ENCODE peak calls at places on chromosomes 16 and 17, in five cellular contexts. V is AG09319; R is CD8-positive, alpha-beta T cell; T is A673; B is GM13976. G is an unnamed sample.

GRCh38 chr16:69709456-69710084 is 16.8 kb downstream of the NQO1 start:
- DNase-seq in T (peak; percentile 81), R (no peak), B (peak; percentile 54), V (no peak), G (peak; percentile 54)

GRCh38 chr16:87425941-87426340 is 33.8 kb downstream of the MAP1LC3B start:
- DNase-seq in V (no peak), B (no peak), R (no peak), T (no peak), G (no peak)

GRCh38 chr17:68011199-68011665 is 15.0 kb upstream of the C17orf58 start:
- DNase-seq in T (no peak), B (peak; percentile 77), V (no peak), R (peak; percentile 48), G (peak; percentile 75)

GRCh38 chr17:48131216-48131824 is 23.8 kb downstream of the SNX11 start:
- DNase-seq in B (peak; percentile 76), T (peak; percentile 86), R (peak; percentile 33), V (peak; percentile 23), G (peak; percentile 76)

GRCh38 chr17:55699178-55699865 is 23.3 kb downstream of the TMEM100 start:
- DNase-seq in T (no peak), B (no peak), R (no peak), V (no peak), G (no peak)

GRCh38 chr16:74563828-74564263 is 43.1 kb downstream of the GLG1 start:
- DNase-seq in V (no peak), B (no peak), T (no peak), R (no peak), G (no peak)

GRCh38 chr17:45917081-45917480 is 22.7 kb downstream of the MAPT start:
- DNase-seq in T (no peak), B (no peak), V (no peak), R (no peak), G (no peak)

GRCh38 chr17:37405955-37406634 is 541 bp downstream of the ACACA start:
- DNase-seq in T (no peak), R (peak; percentile 2), B (peak; percentile 23), V (no peak), G (no peak)

GRCh38 chr17:83109793-83110645 is 30.6 kb downstream of the METRNL start:
- DNase-seq in R (no peak), V (peak; percentile 90), T (peak; percentile 94), B (no peak), G (no peak)

GRCh38 chr16:58299757-58300349 is 5.0 kb upstream of the PRSS54 start:
- DNase-seq in V (no peak), R (no peak), B (no peak), T (peak; percentile 50), G (no peak)

GRCh38 chr17:67994827-67995567 is 1.3 kb downstream of the C17orf58 start:
- DNase-seq in T (no peak), B (no peak), V (peak; percentile 81), R (no peak), G (no peak)

GRCh38 chr16:29745853-29746345 is at the start of gene C16orf54:
- DNase-seq in R (peak; percentile 90), V (no peak), B (peak; percentile 73), T (no peak), G (peak; percentile 72)

GRCh38 chr16:66640724-66641314 is 36.3 kb downstream of the CMTM3 start:
- DNase-seq in R (no peak), V (no peak), T (no peak), B (no peak), G (no peak)

GRCh38 chr17:42928714-42929496 is 28.3 kb downstream of the G6PC1 start:
- DNase-seq in T (peak; percentile 70), R (no peak), V (peak; percentile 72), B (peak; percentile 76), G (peak; percentile 79)

GRCh38 chr16:17417740-17418139 is 53.0 kb downstream of the XYLT1 start:
- DNase-seq in B (no peak), V (no peak), T (no peak), R (no peak), G (no peak)

GRCh38 chr17:49604314-49604869 is 28.7 kb downstream of the NXPH3 start:
- DNase-seq in T (no peak), B (no peak), R (no peak), V (no peak), G (no peak)

GRCh38 chr16:15757630-15758251 is 99.1 kb downstream of the MYH11 start:
- DNase-seq in R (no peak), B (no peak), V (no peak), T (no peak), G (no peak)

GRCh38 chr17:16932611-16933010 is 39.3 kb downstream of the TNFRSF13B start:
- DNase-seq in B (no peak), V (no peak), R (no peak), T (no peak), G (no peak)

GRCh38 chr16:1920727-1921155 is 2.5 kb upstream of the HS3ST6 start:
- DNase-seq in T (peak; percentile 67), V (no peak), R (no peak), B (no peak), G (no peak)

GRCh38 chr17:48058393-48059124 is 10.4 kb downstream of the NFE2L1 start:
- DNase-seq in T (no peak), R (no peak), B (no peak), V (no peak), G (no peak)

GRCh38 chr16:84986879-84987278 is 24.5 kb downstream of the ZDHHC7 start:
- DNase-seq in B (no peak), R (no peak), V (no peak), T (no peak), G (no peak)

GRCh38 chr17:27989046-27989445 is 53.4 kb upstream of the NLK start:
- DNase-seq in V (no peak), T (no peak), B (no peak), R (no peak), G (no peak)

GRCh38 chr16:16063685-16064084 is 114.3 kb downstream of the ABCC1 start:
- DNase-seq in V (no peak), R (no peak), B (no peak), T (no peak), G (no peak)

GRCh38 chr16:50616883-50617629 is 64.1 kb downstream of the SNX20 start:
- DNase-seq in B (no peak), R (no peak), T (no peak), V (no peak), G (no peak)

GRCh38 chr17:38800237-38800760 is 943 bp upstream of the PIP4K2B start:
- DNase-seq in B (no peak), R (no peak), V (no peak), T (no peak), G (no peak)

GRCh38 chr16:58661199-58661830 is 23.3 kb downstream of the SLC38A7 start:
- DNase-seq in T (peak; percentile 75), B (peak; percentile 78), V (peak; percentile 62), R (no peak), G (peak; percentile 75)

GRCh38 chr17:38403491-38403890 is 24.8 kb upstream of the ARHGAP23 start:
- DNase-seq in T (no peak), V (no peak), B (no peak), R (no peak), G (no peak)

GRCh38 chr16:48462146-48462740 is 77.0 kb upstream of the SIAH1 start:
- DNase-seq in V (no peak), T (no peak), R (no peak), B (no peak), G (no peak)

GRCh38 chr17:29242051-29242450 is 4.6 kb upstream of the CRYBA1 start:
- DNase-seq in T (no peak), V (no peak), R (no peak), B (no peak), G (no peak)

GRCh38 chr17:29243792-29244191 is 2.9 kb upstream of the CRYBA1 start:
- DNase-seq in R (no peak), B (peak; percentile 58), T (peak; percentile 60), V (no peak), G (peak; percentile 41)

GRCh38 chr17:29242790-29243189 is 3.9 kb upstream of the CRYBA1 start:
- DNase-seq in T (no peak), B (no peak), V (no peak), R (no peak), G (no peak)

GRCh38 chr17:29240477-29240876 is 6.2 kb upstream of the CRYBA1 start:
- DNase-seq in R (no peak), B (no peak), V (no peak), T (no peak), G (no peak)

GRCh38 chr17:29241015-29241963 is 5.4 kb upstream of the CRYBA1 start:
- DNase-seq in T (peak; percentile 90), B (no peak), V (peak; percentile 81), R (no peak), G (no peak)
- TF ChIP-seq CTCF in T (no peak), B (no peak), V (peak; percentile 14), R (no peak), G (no peak)

GRCh38 chr17:73650147-73650546 is 5.9 kb upstream of the SDK2 start:
- DNase-seq in B (no peak), V (no peak), R (no peak), T (no peak), G (no peak)
- TF ChIP-seq CTCF in B (no peak), V (no peak), R (no peak), T (peak; percentile 34), G (no peak)

GRCh38 chr17:29931253-29931932 is 1.4 kb upstream of the SSH2 start:
- DNase-seq in R (peak; percentile 51), B (peak; percentile 63), V (peak; percentile 49), T (peak; percentile 99), G (peak; percentile 66)

GRCh38 chr17:29936724-29937123 is 4.7 kb upstream of the EFCAB5 start:
- DNase-seq in R (no peak), B (no peak), V (no peak), T (no peak), G (no peak)

GRCh38 chr17:29929544-29930398 is at the start of gene SSH2:
- DNase-seq in R (peak; percentile 82), T (peak; percentile 97), V (peak; percentile 39), B (peak; percentile 88), G (peak; percentile 89)

GRCh38 chr17:29930399-29931010 is 477 bp upstream of the SSH2 start:
- DNase-seq in B (no peak), R (no peak), V (no peak), T (no peak), G (no peak)

DNA sequence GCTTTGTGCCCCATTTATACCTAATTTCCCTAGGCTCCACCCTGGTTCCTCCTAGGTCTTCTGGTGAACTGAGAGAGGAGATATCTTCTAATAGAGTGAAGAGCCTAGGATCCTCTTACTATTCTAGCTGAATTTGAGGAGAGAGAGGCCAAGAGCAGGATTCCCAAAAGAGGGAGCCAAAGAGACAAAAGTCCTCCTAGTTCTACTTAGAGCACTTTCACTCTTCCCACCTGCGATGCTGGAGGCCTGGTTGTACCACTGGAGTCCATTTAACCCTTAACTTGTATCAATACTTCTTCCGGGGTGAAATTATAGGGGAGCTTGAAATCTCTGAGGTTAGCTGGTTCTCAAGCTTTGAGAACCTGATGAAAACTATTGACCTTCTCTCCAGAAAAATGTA is 3.4 kb upstream of the SSH2 start:
- DNase-seq in B (no peak), R (no peak), T (peak; percentile 51), V (no peak), G (no peak)
- TF ChIP-seq CTCF in B (no peak), R (no peak), T (peak; percentile 55), V (peak; percentile 48), G (no peak)

GRCh38 chr16:5604770-5605169 is 507.2 kb upstream of the EEF2KMT start:
- DNase-seq in R (no peak), B (no peak), V (no peak), T (peak; percentile 80), G (no peak)
- TF ChIP-seq CTCF in R (no peak), B (no peak), V (no peak), T (peak; percentile 54), G (no peak)

G was measured in GM10248.